ENCODE peak calls at places on chromosomes 5 and 9, in ten cellular contexts. One of them, this sample, is unnamed.

GRCh38 chr5:98402130-98402529 is 371.3 kb upstream of the RGMB start:
- DNase-seq in kidney epithelial cell: no peak
- DNase-seq in Peyer's patch: no peak
- DNase-seq in choroid plexus epithelial cell: no peak
- DNase-seq in adrenal gland: no peak
- DNase-seq in astrocyte of the cerebellum: no peak
- DNase-seq in suprapubic skin: no peak
- DNase-seq in sigmoid colon: no peak
- DNase-seq in fibroblast of lung: peak; percentile 47
- DNase-seq in spleen: no peak
- DNase-seq in this sample: no peak

GRCh38 chr5:10315181-10315580 is 7.5 kb upstream of the CMBL start:
- DNase-seq in suprapubic skin: no peak
- DNase-seq in Peyer's patch: no peak
- DNase-seq in fibroblast of lung: no peak
- DNase-seq in spleen: no peak
- DNase-seq in sigmoid colon: peak; percentile 46
- DNase-seq in choroid plexus epithelial cell: no peak
- DNase-seq in astrocyte of the cerebellum: no peak
- DNase-seq in kidney epithelial cell: no peak
- DNase-seq in adrenal gland: no peak
- DNase-seq in this sample: no peak

GRCh38 chr9:71783120-71783523 is 14.8 kb upstream of the CEMIP2 start:
- DNase-seq in Peyer's patch: peak; percentile 88
- DNase-seq in adrenal gland: no peak
- DNase-seq in spleen: peak; percentile 93
- DNase-seq in astrocyte of the cerebellum: no peak
- DNase-seq in choroid plexus epithelial cell: no peak
- DNase-seq in fibroblast of lung: no peak
- DNase-seq in kidney epithelial cell: no peak
- DNase-seq in sigmoid colon: no peak
- DNase-seq in suprapubic skin: peak; percentile 76
- DNase-seq in this sample: no peak

GRCh38 chr5:87094833-87095232 is 172.8 kb upstream of the RASA1 start:
- DNase-seq in astrocyte of the cerebellum: no peak
- DNase-seq in fibroblast of lung: no peak
- DNase-seq in choroid plexus epithelial cell: no peak
- DNase-seq in adrenal gland: no peak
- DNase-seq in Peyer's patch: no peak
- DNase-seq in kidney epithelial cell: no peak
- DNase-seq in suprapubic skin: no peak
- DNase-seq in sigmoid colon: no peak
- DNase-seq in spleen: no peak
- DNase-seq in this sample: no peak

GRCh38 chr5:127685662-127686061 is 17.5 kb upstream of the CCDC192 start:
- DNase-seq in adrenal gland: no peak
- DNase-seq in kidney epithelial cell: no peak
- DNase-seq in sigmoid colon: no peak
- DNase-seq in suprapubic skin: no peak
- DNase-seq in spleen: no peak
- DNase-seq in astrocyte of the cerebellum: peak; percentile 20
- DNase-seq in Peyer's patch: no peak
- DNase-seq in choroid plexus epithelial cell: peak; percentile 51
- DNase-seq in fibroblast of lung: peak; percentile 21
- DNase-seq in this sample: no peak

GRCh38 chr5:98570661-98571181 is 202.7 kb upstream of the RGMB start:
- DNase-seq in adrenal gland: no peak
- DNase-seq in kidney epithelial cell: no peak
- DNase-seq in suprapubic skin: no peak
- DNase-seq in spleen: no peak
- DNase-seq in sigmoid colon: no peak
- DNase-seq in Peyer's patch: no peak
- DNase-seq in astrocyte of the cerebellum: peak; percentile 64
- DNase-seq in fibroblast of lung: peak; percentile 91
- DNase-seq in choroid plexus epithelial cell: peak; percentile 46
- DNase-seq in this sample: peak; percentile 11

GRCh38 chr9:15468113-15468512 is 42.7 kb downstream of the PSIP1 start:
- DNase-seq in astrocyte of the cerebellum: no peak
- DNase-seq in kidney epithelial cell: no peak
- DNase-seq in Peyer's patch: no peak
- DNase-seq in fibroblast of lung: no peak
- DNase-seq in spleen: no peak
- DNase-seq in adrenal gland: no peak
- DNase-seq in choroid plexus epithelial cell: no peak
- DNase-seq in suprapubic skin: no peak
- DNase-seq in sigmoid colon: no peak
- DNase-seq in this sample: no peak

GRCh38 chr5:173010021-173010420 is 26.4 kb downstream of the ATP6V0E1 start:
- DNase-seq in spleen: no peak
- DNase-seq in adrenal gland: no peak
- DNase-seq in fibroblast of lung: peak; percentile 33
- DNase-seq in kidney epithelial cell: peak; percentile 41
- DNase-seq in suprapubic skin: no peak
- DNase-seq in sigmoid colon: no peak
- DNase-seq in choroid plexus epithelial cell: peak; percentile 31
- DNase-seq in Peyer's patch: no peak
- DNase-seq in astrocyte of the cerebellum: peak; percentile 27
- DNase-seq in this sample: no peak

GRCh38 chr5:33482335-33482734 is 41.6 kb downstream of the TARS1 start:
- DNase-seq in astrocyte of the cerebellum: no peak
- DNase-seq in suprapubic skin: no peak
- DNase-seq in fibroblast of lung: no peak
- DNase-seq in Peyer's patch: no peak
- DNase-seq in kidney epithelial cell: no peak
- DNase-seq in adrenal gland: no peak
- DNase-seq in choroid plexus epithelial cell: no peak
- DNase-seq in spleen: no peak
- DNase-seq in sigmoid colon: no peak
- DNase-seq in this sample: no peak

GRCh38 chr9:115808108-115808507 is 345.5 kb upstream of the PAPPA start:
- DNase-seq in sigmoid colon: no peak
- DNase-seq in choroid plexus epithelial cell: peak; percentile 38
- DNase-seq in suprapubic skin: no peak
- DNase-seq in astrocyte of the cerebellum: peak; percentile 11
- DNase-seq in adrenal gland: no peak
- DNase-seq in spleen: no peak
- DNase-seq in Peyer's patch: no peak
- DNase-seq in kidney epithelial cell: peak; percentile 16
- DNase-seq in fibroblast of lung: peak; percentile 11
- DNase-seq in this sample: no peak

DNA sequence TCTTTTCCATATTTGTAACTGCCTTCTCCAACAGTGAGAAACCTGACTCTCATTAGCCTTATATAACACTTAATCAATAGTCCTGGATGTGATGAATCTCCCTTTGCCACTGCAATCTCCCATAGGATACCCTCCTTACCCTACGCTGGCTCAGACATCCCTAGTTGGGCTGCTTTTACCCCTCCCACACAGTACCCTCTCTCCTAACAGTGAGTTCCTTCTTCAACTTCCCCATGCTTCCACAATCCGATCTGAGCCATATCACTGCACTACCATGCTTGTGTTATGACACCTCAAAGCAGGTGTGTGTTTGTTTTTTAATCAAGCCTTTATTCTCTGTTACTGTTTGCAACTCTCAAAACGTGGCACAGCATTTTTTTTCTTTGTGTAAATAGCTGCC is 60.5 kb upstream of the C9orf72 start:
- DNase-seq in kidney epithelial cell: no peak
- DNase-seq in suprapubic skin: no peak
- DNase-seq in adrenal gland: no peak
- DNase-seq in astrocyte of the cerebellum: no peak
- DNase-seq in Peyer's patch: no peak
- DNase-seq in fibroblast of lung: no peak
- DNase-seq in spleen: no peak
- DNase-seq in choroid plexus epithelial cell: no peak
- DNase-seq in sigmoid colon: no peak
- DNase-seq in this sample: no peak
- H3K4me3 ChIP-seq in kidney epithelial cell: no peak overlapping the region
- H3K4me3 ChIP-seq in suprapubic skin: no peak overlapping the region
- H3K4me3 ChIP-seq in adrenal gland: no peak overlapping the region
- H3K4me3 ChIP-seq in astrocyte of the cerebellum: no peak overlapping the region
- H3K4me3 ChIP-seq in Peyer's patch: no peak overlapping the region
- H3K4me3 ChIP-seq in fibroblast of lung: no peak overlapping the region
- H3K4me3 ChIP-seq in spleen: no peak overlapping the region
- H3K4me3 ChIP-seq in choroid plexus epithelial cell: no peak overlapping the region
- H3K4me3 ChIP-seq in sigmoid colon: no peak overlapping the region
- H3K4me3 ChIP-seq in this sample: no peak overlapping the region

DNA sequence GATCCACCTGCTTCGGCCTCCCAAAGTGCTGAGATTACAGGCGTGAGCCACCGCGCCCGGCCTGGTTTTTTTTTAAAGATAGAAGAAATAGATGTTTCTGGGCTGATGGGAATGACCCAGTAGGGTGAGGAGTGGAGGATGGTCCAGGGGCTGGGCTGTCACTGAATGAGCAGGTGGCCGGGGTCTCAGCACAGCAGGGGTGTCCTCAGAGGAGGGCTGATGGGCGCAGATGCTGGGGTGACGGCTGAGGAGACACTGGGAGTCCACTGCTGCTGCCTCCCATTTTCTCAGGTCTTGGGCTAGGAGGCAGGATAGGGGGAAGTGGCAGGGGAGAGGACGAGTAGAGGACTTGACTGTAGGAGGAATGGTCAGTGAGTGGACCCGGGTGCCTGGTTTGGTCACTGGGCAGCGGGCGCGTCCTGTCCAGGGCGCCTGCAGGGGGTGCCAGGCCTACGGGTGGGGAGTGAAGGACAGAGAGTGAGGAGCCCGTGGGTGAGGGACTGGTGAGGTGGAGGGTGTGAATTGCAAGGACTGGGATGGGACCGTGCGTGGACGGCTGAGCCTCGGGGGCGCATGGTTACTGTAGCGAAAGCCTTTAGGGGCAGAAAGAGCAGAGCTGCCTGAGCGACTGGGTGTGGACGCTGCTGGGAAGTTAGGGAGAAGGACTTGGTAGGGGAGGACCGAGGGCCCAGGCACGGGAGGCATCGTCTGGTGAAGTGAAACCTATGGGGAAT is 2.2 kb upstream of the TOR4A start:
- DNase-seq in adrenal gland: no peak
- DNase-seq in Peyer's patch: no peak
- DNase-seq in kidney epithelial cell: no peak
- DNase-seq in fibroblast of lung: no peak
- DNase-seq in suprapubic skin: peak; percentile 62
- DNase-seq in sigmoid colon: peak; percentile 65
- DNase-seq in choroid plexus epithelial cell: no peak
- DNase-seq in astrocyte of the cerebellum: no peak
- DNase-seq in spleen: peak; percentile 75
- DNase-seq in this sample: no peak
- TF ChIP-seq CTCF in adrenal gland: no peak
- TF ChIP-seq CTCF in Peyer's patch: no peak
- TF ChIP-seq CTCF in kidney epithelial cell: no peak
- TF ChIP-seq CTCF in fibroblast of lung: no peak
- TF ChIP-seq CTCF in suprapubic skin: no peak
- TF ChIP-seq CTCF in sigmoid colon: no peak
- TF ChIP-seq CTCF in choroid plexus epithelial cell: no peak
- TF ChIP-seq CTCF in astrocyte of the cerebellum: no peak
- TF ChIP-seq CTCF in spleen: no peak
- TF ChIP-seq CTCF in this sample: no peak

DNA sequence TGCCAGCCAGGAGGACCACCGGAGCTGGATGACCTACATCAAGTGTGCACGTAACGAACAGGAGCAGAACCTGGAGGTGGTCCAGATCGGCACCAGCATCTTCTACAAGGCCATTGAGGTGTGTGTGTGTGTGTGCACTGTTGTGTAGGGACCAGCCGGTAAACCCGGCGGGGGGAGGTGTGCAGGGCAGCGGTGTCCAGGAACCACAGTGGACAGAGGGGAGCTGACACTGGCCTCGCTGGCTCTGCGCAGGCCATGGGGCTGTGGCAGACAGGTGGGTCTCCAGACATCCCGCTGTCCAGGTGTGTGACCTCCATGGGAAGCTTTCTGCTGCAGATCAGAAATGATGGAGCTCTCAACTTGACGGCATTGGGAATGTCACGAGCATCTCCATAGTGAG is 3.8 kb downstream of the PRDM12 start:
- DNase-seq in adrenal gland: no peak
- DNase-seq in fibroblast of lung: no peak
- DNase-seq in suprapubic skin: no peak
- DNase-seq in kidney epithelial cell: no peak
- DNase-seq in sigmoid colon: no peak
- DNase-seq in spleen: no peak
- DNase-seq in Peyer's patch: no peak
- DNase-seq in astrocyte of the cerebellum: no peak
- DNase-seq in choroid plexus epithelial cell: no peak
- DNase-seq in this sample: no peak
- H3K4me3 ChIP-seq in adrenal gland: no peak overlapping the region
- H3K4me3 ChIP-seq in fibroblast of lung: no peak overlapping the region
- H3K4me3 ChIP-seq in suprapubic skin: no peak overlapping the region
- H3K4me3 ChIP-seq in kidney epithelial cell: no peak overlapping the region
- H3K4me3 ChIP-seq in sigmoid colon: no peak overlapping the region
- H3K4me3 ChIP-seq in spleen: no peak overlapping the region
- H3K4me3 ChIP-seq in Peyer's patch: no peak overlapping the region
- H3K4me3 ChIP-seq in astrocyte of the cerebellum: no peak overlapping the region
- H3K4me3 ChIP-seq in choroid plexus epithelial cell: no peak overlapping the region
- H3K4me3 ChIP-seq in this sample: no peak overlapping the region

GRCh38 chr5:100518377-100518776 is 16.8 kb upstream of the FAM174A start:
- DNase-seq in astrocyte of the cerebellum: no peak
- DNase-seq in fibroblast of lung: no peak
- DNase-seq in choroid plexus epithelial cell: no peak
- DNase-seq in suprapubic skin: no peak
- DNase-seq in kidney epithelial cell: no peak
- DNase-seq in sigmoid colon: no peak
- DNase-seq in Peyer's patch: no peak
- DNase-seq in spleen: no peak
- DNase-seq in adrenal gland: no peak
- DNase-seq in this sample: no peak

GRCh38 chr5:100517301-100517974 is 17.7 kb upstream of the FAM174A start:
- DNase-seq in choroid plexus epithelial cell: no peak
- DNase-seq in fibroblast of lung: no peak
- DNase-seq in adrenal gland: no peak
- DNase-seq in sigmoid colon: no peak
- DNase-seq in kidney epithelial cell: no peak
- DNase-seq in astrocyte of the cerebellum: no peak
- DNase-seq in spleen: no peak
- DNase-seq in Peyer's patch: no peak
- DNase-seq in suprapubic skin: peak; percentile 71
- DNase-seq in this sample: no peak

GRCh38 chr5:100516285-100516684 is 18.9 kb upstream of the FAM174A start:
- DNase-seq in Peyer's patch: no peak
- DNase-seq in fibroblast of lung: no peak
- DNase-seq in choroid plexus epithelial cell: no peak
- DNase-seq in suprapubic skin: no peak
- DNase-seq in adrenal gland: no peak
- DNase-seq in astrocyte of the cerebellum: no peak
- DNase-seq in kidney epithelial cell: no peak
- DNase-seq in sigmoid colon: no peak
- DNase-seq in spleen: no peak
- DNase-seq in this sample: no peak

GRCh38 chr5:100519075-100519474 is 16.1 kb upstream of the FAM174A start:
- DNase-seq in suprapubic skin: no peak
- DNase-seq in choroid plexus epithelial cell: no peak
- DNase-seq in astrocyte of the cerebellum: no peak
- DNase-seq in Peyer's patch: no peak
- DNase-seq in adrenal gland: no peak
- DNase-seq in spleen: no peak
- DNase-seq in fibroblast of lung: no peak
- DNase-seq in kidney epithelial cell: no peak
- DNase-seq in sigmoid colon: no peak
- DNase-seq in this sample: no peak

DNA sequence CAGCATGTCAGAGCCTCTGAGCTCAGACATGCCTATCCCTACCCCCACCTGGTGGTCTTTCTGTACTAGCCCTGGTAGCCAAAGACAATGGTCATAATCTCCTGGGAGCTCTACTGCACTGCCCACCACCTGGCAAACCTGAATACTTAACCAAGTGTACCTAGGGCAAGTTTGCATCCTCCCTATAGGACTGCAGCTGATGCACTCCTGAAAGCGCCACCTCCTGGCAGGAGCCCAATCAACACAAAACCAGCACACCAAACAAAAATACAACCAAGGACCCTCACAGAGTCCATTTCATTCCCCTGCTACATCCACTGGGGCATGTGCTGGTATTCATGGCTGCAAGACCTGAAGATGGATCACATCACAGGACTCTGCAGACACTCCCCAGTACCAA is 14.8 kb upstream of the FAM174A start:
- DNase-seq in kidney epithelial cell: no peak
- DNase-seq in fibroblast of lung: no peak
- DNase-seq in astrocyte of the cerebellum: no peak
- DNase-seq in spleen: no peak
- DNase-seq in Peyer's patch: no peak
- DNase-seq in sigmoid colon: no peak
- DNase-seq in adrenal gland: no peak
- DNase-seq in suprapubic skin: no peak
- DNase-seq in choroid plexus epithelial cell: no peak
- DNase-seq in this sample: no peak
- TF ChIP-seq CTCF in kidney epithelial cell: no peak
- TF ChIP-seq CTCF in fibroblast of lung: no peak
- TF ChIP-seq CTCF in astrocyte of the cerebellum: no peak
- TF ChIP-seq CTCF in spleen: no peak
- TF ChIP-seq CTCF in Peyer's patch: no peak
- TF ChIP-seq CTCF in sigmoid colon: no peak
- TF ChIP-seq CTCF in adrenal gland: no peak
- TF ChIP-seq CTCF in suprapubic skin: no peak
- TF ChIP-seq CTCF in choroid plexus epithelial cell: peak; percentile 23
- TF ChIP-seq CTCF in this sample: no peak

This sample was measured in BJ.